ENCODE peak calls at places on chromosomes 6 and 20, in six cellular contexts. J is Peyer's patch, U is HCT116, C is body of pancreas, Z is H1, X is K562. A is an unnamed sample.
A peak's percentile ranks its signal among the peaks of the same experiment; 100 is the strongest.

GRCh38 chr20:23116301-23117089 is 30.4 kb upstream of the CD93 start:
- DNase-seq in J (no peak), U (no peak), C (no peak), Z (no peak), X (no peak), A (no peak)

GRCh38 chr6:127462391-127462790 is 3.2 kb upstream of the KIAA0408 start:
- DNase-seq in J (no peak), U (no peak), C (no peak), Z (no peak), X (no peak), A (no peak)

GRCh38 chr6:35077006-35077712 is 64.0 kb downstream of the TCP11 start:
- DNase-seq in J (no peak), U (no peak), C (no peak), Z (no peak), X (no peak), A (peak; percentile 35)

GRCh38 chr20:31990958-31991705 is 19.1 kb upstream of the CCM2L start:
- DNase-seq in J (no peak), U (no peak), C (no peak), Z (no peak), X (no peak), A (no peak)

GRCh38 chr6:509676-510075 is 118.1 kb downstream of the IRF4 start:
- DNase-seq in J (no peak), U (no peak), C (no peak), Z (no peak), X (no peak), A (no peak)

GRCh38 chr20:48198951-48199431 is 413.7 kb upstream of the SULF2 start:
- DNase-seq in J (no peak), U (no peak), C (no peak), Z (no peak), X (no peak), A (no peak)

GRCh38 chr6:31525932-31526591 is 2.7 kb upstream of the MCCD1 start:
- DNase-seq in J (no peak), U (no peak), C (no peak), Z (no peak), X (peak; percentile 56), A (no peak)

GRCh38 chr20:31968299-31969126 is 562 bp downstream of the XKR7 start:
- DNase-seq in J (peak; percentile 72), U (no peak), C (peak; percentile 66), Z (peak; percentile 99), X (peak; percentile 96), A (no peak)

GRCh38 chr6:40587240-40588069 is at the start of gene LRFN2:
- DNase-seq in J (peak; percentile 74), U (peak; percentile 38), C (peak; percentile 83), Z (peak; percentile 93), X (peak; percentile 60), A (peak; percentile 72)

GRCh38 chr6:36126553-36127458 is 3.5 kb upstream of the MAPK13 start:
- DNase-seq in J (no peak), U (no peak), C (no peak), Z (no peak), X (no peak), A (no peak)

GRCh38 chr6:47209632-47210031 is 100.1 kb downstream of the TNFRSF21 start:
- DNase-seq in J (no peak), U (no peak), C (no peak), Z (no peak), X (no peak), A (no peak)

GRCh38 chr6:2563635-2564034 is 187.1 kb downstream of the MYLK4 start:
- DNase-seq in J (no peak), U (no peak), C (no peak), Z (no peak), X (no peak), A (no peak)

GRCh38 chr6:81747327-81747726 is 5.2 kb downstream of the TENT5A start:
- DNase-seq in J (no peak), U (no peak), C (no peak), Z (no peak), X (no peak), A (no peak)

GRCh38 chr6:81739230-81740195 is 13.0 kb downstream of the TENT5A start:
- DNase-seq in J (no peak), U (no peak), C (no peak), Z (no peak), X (no peak), A (no peak)

GRCh38 chr6:81743649-81744048 is 8.8 kb downstream of the TENT5A start:
- DNase-seq in J (no peak), U (no peak), C (no peak), Z (no peak), X (no peak), A (no peak)

GRCh38 chr6:81741689-81742088 is 10.8 kb downstream of the TENT5A start:
- DNase-seq in J (no peak), U (no peak), C (no peak), Z (no peak), X (no peak), A (no peak)

DNA sequence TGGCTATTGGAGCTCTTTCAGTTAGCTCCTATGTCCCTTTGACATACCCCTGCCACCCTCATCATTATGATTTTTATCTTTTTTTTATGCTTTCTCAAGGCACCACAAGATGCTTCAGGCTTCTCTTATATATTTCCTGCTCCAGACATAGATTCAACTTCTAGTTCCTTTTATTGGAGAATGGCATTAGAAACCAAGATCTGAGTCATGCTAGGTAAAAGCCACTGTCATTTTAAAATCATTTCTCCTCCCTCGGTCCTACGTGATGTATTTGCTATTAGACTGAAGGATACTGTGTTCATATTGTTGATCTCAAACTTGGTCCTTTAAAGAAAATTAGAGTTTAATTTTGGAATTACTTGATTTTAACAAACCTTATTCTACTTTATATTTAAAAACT is 8.3 kb downstream of the TENT5A start:
- DNase-seq in J (no peak), U (no peak), C (no peak), Z (no peak), X (no peak), A (no peak)
- H3K4me1 ChIP-seq in J (no peaks in the 10 kb centered on the region), U (no peaks in the 10 kb centered on the region), C (peaks cover 9% of the 10 kb centered on the region), Z (no peaks in the 10 kb centered on the region), X (no peaks in the 10 kb centered on the region), A (no peaks in the 10 kb centered on the region)

DNA sequence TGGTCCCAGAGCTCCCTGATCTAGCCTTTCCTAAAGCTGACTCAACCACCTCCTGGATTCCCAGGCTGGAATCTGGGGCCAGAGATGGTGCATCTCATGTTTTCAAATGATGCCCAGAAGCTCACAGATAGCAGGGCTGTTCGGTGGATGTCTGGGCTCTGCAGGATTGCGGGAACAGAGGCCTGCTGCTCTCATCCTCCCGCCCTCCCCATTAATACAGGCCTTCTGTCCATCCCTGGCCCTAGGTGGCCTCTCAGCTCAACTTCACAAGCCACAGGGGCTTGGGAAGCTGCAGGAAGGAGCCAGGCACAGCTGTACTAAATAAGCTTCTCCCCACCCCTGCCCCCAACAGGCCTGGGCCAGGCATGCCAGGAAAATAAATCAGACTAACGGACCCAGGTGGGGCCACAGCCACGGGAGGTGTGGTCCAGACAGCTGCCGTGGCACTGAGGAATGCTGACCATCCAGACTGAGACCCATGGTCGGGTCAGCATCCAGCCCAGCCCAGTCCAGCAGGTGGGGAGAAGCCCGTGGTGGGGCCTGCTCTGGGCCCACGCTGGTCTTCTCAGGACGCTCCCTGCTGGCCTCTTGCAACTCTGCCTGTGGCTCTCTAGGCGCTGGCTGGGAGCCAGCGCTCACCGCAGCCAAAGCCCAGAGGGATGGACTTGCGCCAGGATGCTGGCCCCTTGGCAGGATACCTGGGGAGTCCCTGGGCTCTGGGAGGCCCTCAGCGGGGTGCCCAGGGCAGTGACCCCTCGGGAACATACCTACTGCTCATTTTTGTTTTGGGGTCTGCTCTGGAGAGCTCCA is 8.5 kb upstream of the YTHDF1 start:
- DNase-seq in J (no peak), U (no peak), C (peak; percentile 75), Z (no peak), X (peak; percentile 57), A (no peak)
- TF ChIP-seq CTCF in J (no peak), U (peak; percentile 43), C (no peak), Z (no peak), X (peak; percentile 51), A (no peak)

GRCh38 chr6:169853196-169854082 is 102.0 kb downstream of the ERMARD start:
- DNase-seq in J (no peak), U (no peak), C (no peak), Z (no peak), X (no peak), A (no peak)

GRCh38 chr6:169852504-169853195 is 101.2 kb downstream of the ERMARD start:
- DNase-seq in J (no peak), U (no peak), C (no peak), Z (peak; percentile 33), X (no peak), A (no peak)

GRCh38 chr6:169850746-169851145 is 99.3 kb downstream of the ERMARD start:
- DNase-seq in J (peak; percentile 27), U (no peak), C (no peak), Z (peak; percentile 28), X (no peak), A (no peak)

GRCh38 chr6:169850154-169850553 is 98.7 kb downstream of the ERMARD start:
- DNase-seq in J (no peak), U (no peak), C (no peak), Z (no peak), X (no peak), A (no peak)

GRCh38 chr6:169851641-169852503 is 100.5 kb downstream of the ERMARD start:
- DNase-seq in J (no peak), U (no peak), C (no peak), Z (peak; percentile 46), X (no peak), A (peak; percentile 39)
- TF ChIP-seq POLR2A in J (no peak), U (no peak), C (no peak), Z (no peak), X (no peak), A (no peak)

GRCh38 chr20:52434453-52434852 is 242.9 kb upstream of the ZFP64 start:
- DNase-seq in J (no peak), U (no peak), C (no peak), Z (no peak), X (no peak), A (no peak)

GRCh38 chr20:52433326-52434040 is 241.9 kb upstream of the ZFP64 start:
- DNase-seq in J (no peak), U (no peak), C (no peak), Z (no peak), X (no peak), A (no peak)

GRCh38 chr20:52438326-52438963 is 246.9 kb upstream of the ZFP64 start:
- DNase-seq in J (no peak), U (no peak), C (no peak), Z (peak; percentile 48), X (no peak), A (no peak)

GRCh38 chr20:52432740-52433139 is 241.2 kb upstream of the ZFP64 start:
- DNase-seq in J (no peak), U (no peak), C (no peak), Z (no peak), X (no peak), A (no peak)

GRCh38 chr20:52434041-52434425 is 242.5 kb upstream of the ZFP64 start:
- DNase-seq in J (no peak), U (no peak), C (no peak), Z (no peak), X (no peak), A (no peak)
- H3K4me1 ChIP-seq in J (no peaks in the 10 kb centered on the region), U (no peaks in the 10 kb centered on the region), C (no peaks in the 10 kb centered on the region), Z (no peaks in the 10 kb centered on the region), X (no peaks in the 10 kb centered on the region), A (no peaks in the 10 kb centered on the region)

A was measured in breast epithelium.